ENCODE peak calls at places on chromosomes 3 and 15, in seven cellular contexts. One of them, this sample, is unnamed.

GRCh38 chr3:72973786-72974185 is 22.8 kb upstream of the PPP4R2 start:
- DNase-seq in tibial artery: no peak
- DNase-seq in sigmoid colon: no peak
- DNase-seq in fibroblast of lung: no peak
- DNase-seq in cardiac fibroblast: no peak
- DNase-seq in Panc1: no peak
- DNase-seq in esophagus muscularis mucosa: no peak
- DNase-seq in this sample: no peak

GRCh38 chr3:109702252-109702651 is 364.9 kb upstream of the DPPA4 start:
- DNase-seq in tibial artery: no peak
- DNase-seq in sigmoid colon: no peak
- DNase-seq in fibroblast of lung: peak
- DNase-seq in cardiac fibroblast: peak
- DNase-seq in Panc1: no peak
- DNase-seq in esophagus muscularis mucosa: no peak
- DNase-seq in this sample: no peak

GRCh38 chr3:194344012-194344411 is 7.1 kb downstream of the CPN2 start:
- DNase-seq in tibial artery: peak
- DNase-seq in sigmoid colon: peak
- DNase-seq in fibroblast of lung: peak
- DNase-seq in cardiac fibroblast: peak
- DNase-seq in Panc1: no peak
- DNase-seq in esophagus muscularis mucosa: peak
- DNase-seq in this sample: no peak

GRCh38 chr3:7817239-7817638 is 684.4 kb upstream of the LMCD1 start:
- DNase-seq in tibial artery: no peak
- DNase-seq in sigmoid colon: no peak
- DNase-seq in fibroblast of lung: no peak
- DNase-seq in cardiac fibroblast: no peak
- DNase-seq in Panc1: no peak
- DNase-seq in esophagus muscularis mucosa: no peak
- DNase-seq in this sample: no peak

GRCh38 chr3:44992555-44993470 is 16.8 kb downstream of the EXOSC7 start:
- DNase-seq in tibial artery: no peak
- DNase-seq in sigmoid colon: peak
- DNase-seq in fibroblast of lung: peak
- DNase-seq in cardiac fibroblast: peak
- DNase-seq in Panc1: no peak
- DNase-seq in esophagus muscularis mucosa: no peak
- DNase-seq in this sample: no peak

GRCh38 chr3:129994883-129995559 is 20.5 kb downstream of the TRH start:
- DNase-seq in tibial artery: no peak
- DNase-seq in sigmoid colon: no peak
- DNase-seq in fibroblast of lung: no peak
- DNase-seq in cardiac fibroblast: no peak
- DNase-seq in Panc1: no peak
- DNase-seq in esophagus muscularis mucosa: no peak
- DNase-seq in this sample: no peak

GRCh38 chr3:29822051-29822450 is 541.2 kb downstream of the RBMS3 start:
- DNase-seq in tibial artery: no peak
- DNase-seq in sigmoid colon: no peak
- DNase-seq in fibroblast of lung: peak
- DNase-seq in cardiac fibroblast: peak
- DNase-seq in Panc1: no peak
- DNase-seq in esophagus muscularis mucosa: no peak
- DNase-seq in this sample: peak

GRCh38 chr3:187994221-187995085 is 159.5 kb upstream of the LPP start:
- DNase-seq in tibial artery: no peak
- DNase-seq in sigmoid colon: no peak
- DNase-seq in fibroblast of lung: peak
- DNase-seq in cardiac fibroblast: peak
- DNase-seq in Panc1: no peak
- DNase-seq in esophagus muscularis mucosa: no peak
- DNase-seq in this sample: peak

GRCh38 chr3:96814581-96815567 is at the start of gene EPHA6:
- DNase-seq in tibial artery: peak
- DNase-seq in sigmoid colon: peak
- DNase-seq in fibroblast of lung: no peak
- DNase-seq in cardiac fibroblast: no peak
- DNase-seq in Panc1: no peak
- DNase-seq in esophagus muscularis mucosa: no peak
- DNase-seq in this sample: no peak

GRCh38 chr3:69016901-69017300 is 3.4 kb upstream of the EOGT start:
- DNase-seq in tibial artery: no peak
- DNase-seq in sigmoid colon: no peak
- DNase-seq in fibroblast of lung: no peak
- DNase-seq in cardiac fibroblast: no peak
- DNase-seq in Panc1: no peak
- DNase-seq in esophagus muscularis mucosa: no peak
- DNase-seq in this sample: no peak

GRCh38 chr3:10374311-10374710 is 53.4 kb upstream of the SEC13 start:
- DNase-seq in tibial artery: no peak
- DNase-seq in sigmoid colon: no peak
- DNase-seq in fibroblast of lung: no peak
- DNase-seq in cardiac fibroblast: no peak
- DNase-seq in Panc1: no peak
- DNase-seq in esophagus muscularis mucosa: no peak
- DNase-seq in this sample: no peak

GRCh38 chr3:27093771-27094170 is 275.4 kb downstream of the NEK10 start:
- DNase-seq in tibial artery: no peak
- DNase-seq in sigmoid colon: no peak
- DNase-seq in fibroblast of lung: peak
- DNase-seq in cardiac fibroblast: peak
- DNase-seq in Panc1: no peak
- DNase-seq in esophagus muscularis mucosa: no peak
- DNase-seq in this sample: no peak

GRCh38 chr3:126208618-126209256 is 28.4 kb upstream of the ALDH1L1 start:
- DNase-seq in tibial artery: peak
- DNase-seq in sigmoid colon: peak
- DNase-seq in fibroblast of lung: peak
- DNase-seq in cardiac fibroblast: peak
- DNase-seq in Panc1: no peak
- DNase-seq in esophagus muscularis mucosa: peak
- DNase-seq in this sample: peak

GRCh38 chr15:76285241-76285825 is 25.9 kb downstream of the ETFA start:
- DNase-seq in tibial artery: no peak
- DNase-seq in sigmoid colon: no peak
- DNase-seq in fibroblast of lung: peak
- DNase-seq in cardiac fibroblast: peak
- DNase-seq in Panc1: no peak
- DNase-seq in esophagus muscularis mucosa: no peak
- DNase-seq in this sample: no peak

GRCh38 chr3:31391150-31391549 is 141.6 kb upstream of the STT3B start:
- DNase-seq in tibial artery: no peak
- DNase-seq in sigmoid colon: no peak
- DNase-seq in fibroblast of lung: no peak
- DNase-seq in cardiac fibroblast: no peak
- DNase-seq in Panc1: no peak
- DNase-seq in esophagus muscularis mucosa: no peak
- DNase-seq in this sample: no peak

GRCh38 chr3:58626841-58627579 is 39.6 kb downstream of the FAM3D start:
- DNase-seq in tibial artery: no peak
- DNase-seq in sigmoid colon: no peak
- DNase-seq in fibroblast of lung: no peak
- DNase-seq in cardiac fibroblast: no peak
- DNase-seq in Panc1: no peak
- DNase-seq in esophagus muscularis mucosa: no peak
- DNase-seq in this sample: no peak

GRCh38 chr3:146308222-146308621 is 57.3 kb upstream of the PLSCR4 start:
- DNase-seq in tibial artery: no peak
- DNase-seq in sigmoid colon: no peak
- DNase-seq in fibroblast of lung: peak
- DNase-seq in cardiac fibroblast: peak
- DNase-seq in Panc1: no peak
- DNase-seq in esophagus muscularis mucosa: no peak
- DNase-seq in this sample: peak

GRCh38 chr15:39511915-39512260 is 69.0 kb upstream of the THBS1 start:
- DNase-seq in tibial artery: no peak
- DNase-seq in sigmoid colon: no peak
- DNase-seq in fibroblast of lung: peak
- DNase-seq in cardiac fibroblast: peak
- DNase-seq in Panc1: no peak
- DNase-seq in esophagus muscularis mucosa: no peak
- DNase-seq in this sample: no peak

GRCh38 chr3:49132073-49132436 is 795 bp downstream of the LAMB2 start:
- DNase-seq in tibial artery: no peak
- DNase-seq in sigmoid colon: no peak
- DNase-seq in fibroblast of lung: no peak
- DNase-seq in cardiac fibroblast: no peak
- DNase-seq in Panc1: no peak
- DNase-seq in esophagus muscularis mucosa: no peak
- DNase-seq in this sample: no peak

GRCh38 chr3:49131040-49131439 is 1.8 kb downstream of the LAMB2 start:
- DNase-seq in tibial artery: no peak
- DNase-seq in sigmoid colon: no peak
- DNase-seq in fibroblast of lung: no peak
- DNase-seq in cardiac fibroblast: no peak
- DNase-seq in Panc1: no peak
- DNase-seq in esophagus muscularis mucosa: no peak
- DNase-seq in this sample: no peak

GRCh38 chr3:49131576-49131975 is 1.3 kb downstream of the LAMB2 start:
- DNase-seq in tibial artery: no peak
- DNase-seq in sigmoid colon: no peak
- DNase-seq in fibroblast of lung: no peak
- DNase-seq in cardiac fibroblast: no peak
- DNase-seq in Panc1: no peak
- DNase-seq in esophagus muscularis mucosa: no peak
- DNase-seq in this sample: no peak

GRCh38 chr3:49133226-49133951 is 539 bp upstream of the LAMB2 start:
- DNase-seq in tibial artery: peak
- DNase-seq in sigmoid colon: peak
- DNase-seq in fibroblast of lung: peak
- DNase-seq in cardiac fibroblast: peak
- DNase-seq in Panc1: no peak
- DNase-seq in esophagus muscularis mucosa: peak
- DNase-seq in this sample: peak

DNA sequence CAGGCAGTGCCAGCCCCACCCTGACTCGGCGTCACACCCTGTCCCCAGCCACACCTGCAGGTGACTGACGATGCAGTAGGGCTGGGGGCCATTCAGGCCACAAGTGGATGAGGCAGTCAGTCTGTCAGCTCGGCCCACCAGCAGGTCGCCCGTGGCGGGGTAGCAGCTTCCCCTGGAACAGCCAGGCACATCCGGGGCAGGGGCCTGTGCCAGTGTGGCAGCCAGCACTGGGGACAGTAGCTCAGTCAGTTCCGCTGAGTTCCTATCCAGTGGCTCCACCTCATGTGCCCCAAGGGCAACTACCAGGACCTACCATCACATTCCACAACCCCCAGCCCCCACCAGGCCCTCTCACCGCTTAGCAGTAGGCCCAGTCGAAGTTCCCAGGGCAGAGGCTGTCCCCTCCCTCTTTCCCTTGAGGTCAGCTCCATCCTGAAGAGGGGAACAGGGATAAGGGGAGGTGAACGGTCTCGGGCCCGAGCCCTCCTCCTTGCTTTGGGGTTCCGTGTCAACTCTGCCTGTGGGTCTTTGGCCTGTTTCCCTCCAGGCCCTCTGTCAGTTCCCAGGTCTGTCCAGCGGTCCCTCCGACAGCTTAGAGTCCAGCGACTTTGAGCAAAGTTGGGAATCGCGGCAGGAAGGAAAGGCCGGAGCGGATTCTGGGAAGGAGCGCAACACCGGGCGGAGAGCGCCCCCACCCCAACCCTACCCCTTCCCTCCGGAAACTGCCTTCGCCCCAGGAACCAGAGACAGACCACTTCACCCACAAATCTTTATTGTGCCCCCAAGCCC is at the start of gene LAMB2:
- DNase-seq in tibial artery: peak
- DNase-seq in sigmoid colon: peak
- DNase-seq in fibroblast of lung: peak
- DNase-seq in cardiac fibroblast: peak
- DNase-seq in Panc1: no peak
- DNase-seq in esophagus muscularis mucosa: peak
- DNase-seq in this sample: peak
- TF ChIP-seq CTCF in tibial artery: no peak
- TF ChIP-seq CTCF in sigmoid colon: no peak
- TF ChIP-seq CTCF in fibroblast of lung: no peak
- TF ChIP-seq CTCF in cardiac fibroblast: no peak
- TF ChIP-seq CTCF in Panc1: no peak
- TF ChIP-seq CTCF in esophagus muscularis mucosa: no peak
- TF ChIP-seq CTCF in this sample: peak

DNA sequence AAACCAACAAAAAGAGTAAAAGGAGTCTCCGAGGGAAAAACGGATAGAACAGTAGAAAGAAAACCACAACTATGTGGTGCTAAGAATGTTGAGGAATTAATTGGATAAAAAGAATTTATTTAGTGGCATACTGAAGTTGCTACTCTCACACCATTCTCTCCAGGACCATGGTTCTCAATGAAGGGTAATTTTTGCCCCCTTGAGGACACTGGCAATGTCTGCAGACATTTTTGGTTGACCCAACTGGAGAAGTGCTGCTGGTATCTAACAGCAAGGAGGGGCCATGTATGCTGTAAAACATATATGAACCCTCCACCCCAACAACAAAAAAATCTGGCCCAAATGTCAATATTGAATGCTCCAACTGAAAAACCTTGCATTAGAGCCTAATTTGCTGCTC is 85.9 kb upstream of the CSPG5 start:
- DNase-seq in tibial artery: no peak
- DNase-seq in sigmoid colon: no peak
- DNase-seq in fibroblast of lung: no peak
- DNase-seq in cardiac fibroblast: peak
- DNase-seq in Panc1: no peak
- DNase-seq in esophagus muscularis mucosa: no peak
- DNase-seq in this sample: no peak
- TF ChIP-seq CTCF in tibial artery: no peak
- TF ChIP-seq CTCF in sigmoid colon: no peak
- TF ChIP-seq CTCF in fibroblast of lung: peak
- TF ChIP-seq CTCF in cardiac fibroblast: peak
- TF ChIP-seq CTCF in Panc1: no peak
- TF ChIP-seq CTCF in esophagus muscularis mucosa: no peak
- TF ChIP-seq CTCF in this sample: peak

DNA sequence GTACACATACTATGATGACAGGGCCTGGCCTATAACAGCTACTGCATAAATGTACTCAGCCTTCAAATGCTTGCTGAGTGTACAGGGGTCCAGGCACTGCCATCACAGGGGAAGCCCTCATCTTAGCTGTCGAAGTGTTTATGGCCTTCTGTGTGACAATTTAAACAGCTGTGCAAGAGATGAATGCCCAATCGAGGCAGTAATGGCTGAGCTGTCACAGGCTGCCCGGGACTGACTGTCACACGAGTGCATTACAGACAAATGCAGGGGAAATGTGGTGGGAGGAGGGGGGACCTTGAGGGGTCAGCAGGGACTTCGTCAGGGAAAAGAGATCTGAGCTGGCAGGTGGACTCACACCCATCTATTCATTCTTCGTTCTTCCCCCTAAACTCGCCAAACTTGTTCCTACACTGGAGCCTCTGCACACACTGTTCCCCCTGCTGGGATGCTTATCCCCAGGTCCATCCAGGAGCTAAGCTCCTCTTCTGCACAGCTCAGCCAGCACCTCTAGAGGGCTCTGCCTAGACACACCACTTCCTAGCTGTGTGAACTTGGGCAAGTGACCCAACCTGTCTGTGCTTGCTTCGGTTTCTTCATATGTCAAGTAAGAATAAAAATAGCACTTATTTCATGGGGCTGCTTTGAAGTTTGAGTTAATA is 156.2 kb upstream of the IQSEC1 start:
- DNase-seq in tibial artery: no peak
- DNase-seq in sigmoid colon: no peak
- DNase-seq in fibroblast of lung: peak
- DNase-seq in cardiac fibroblast: peak
- DNase-seq in Panc1: no peak
- DNase-seq in esophagus muscularis mucosa: no peak
- DNase-seq in this sample: no peak
- TF ChIP-seq CTCF in tibial artery: no peak
- TF ChIP-seq CTCF in sigmoid colon: no peak
- TF ChIP-seq CTCF in fibroblast of lung: no peak
- TF ChIP-seq CTCF in cardiac fibroblast: no peak
- TF ChIP-seq CTCF in Panc1: no peak
- TF ChIP-seq CTCF in esophagus muscularis mucosa: no peak
- TF ChIP-seq CTCF in this sample: peak

GRCh38 chr3:182948305-182948704 is 32.0 kb downstream of the DCUN1D1 start:
- DNase-seq in tibial artery: no peak
- DNase-seq in sigmoid colon: no peak
- DNase-seq in fibroblast of lung: no peak
- DNase-seq in cardiac fibroblast: no peak
- DNase-seq in Panc1: no peak
- DNase-seq in esophagus muscularis mucosa: no peak
- DNase-seq in this sample: no peak
- TF ChIP-seq CTCF in tibial artery: no peak
- TF ChIP-seq CTCF in sigmoid colon: no peak
- TF ChIP-seq CTCF in fibroblast of lung: no peak
- TF ChIP-seq CTCF in cardiac fibroblast: no peak
- TF ChIP-seq CTCF in Panc1: no peak
- TF ChIP-seq CTCF in esophagus muscularis mucosa: no peak
- TF ChIP-seq CTCF in this sample: no peak

This sample was measured in BJ.